ENCODE peak calls at places on chromosomes 6 and 20, in ten cellular contexts. X is psoas muscle, U is colonic mucosa, Q is AG04450, S is ovary, C is WERI-Rb-1, K is neural progenitor cell, G is IMR-90, L is lower lobe of right lung, R is pancreas. T is an unnamed sample.

GRCh38 chr20:63342561-63343459 is 18.3 kb downstream of the CHRNA4 start:
- DNase-seq in G (no peak), Q (no peak), K (no peak), R (peak; percentile 41), S (no peak), U (no peak), L (no peak), X (no peak), C (no peak), T (no peak)

GRCh38 chr6:18692920-18693319 is 305.8 kb downstream of the RNF144B start:
- DNase-seq in L (no peak), R (no peak), S (no peak), C (no peak), Q (no peak), U (no peak), X (no peak), G (no peak), K (no peak), T (no peak)

GRCh38 chr6:111591370-111591900 is 14.2 kb downstream of the TRAF3IP2 start:
- DNase-seq in S (peak; percentile 86), G (peak; percentile 100), U (peak; percentile 76), Q (peak; percentile 98), K (no peak), L (peak; percentile 91), X (peak; percentile 98), C (no peak), R (peak; percentile 73), T (no peak)

GRCh38 chr20:47418061-47418616 is 61.6 kb upstream of the ZMYND8 start:
- DNase-seq in R (no peak), G (no peak), K (no peak), C (no peak), X (no peak), Q (no peak), S (no peak), L (no peak), U (no peak), T (no peak)

GRCh38 chr6:108294297-108294786 is 512 bp upstream of the AFG1L start:
- DNase-seq in S (no peak), K (no peak), R (no peak), U (no peak), G (no peak), C (no peak), X (no peak), L (no peak), Q (no peak), T (no peak)

GRCh38 chr6:127462391-127462790 is 3.2 kb upstream of the KIAA0408 start:
- DNase-seq in R (no peak), L (no peak), S (no peak), G (peak; percentile 10), C (no peak), U (no peak), Q (no peak), K (no peak), X (no peak), T (no peak)

GRCh38 chr6:52999456-52999855 is 4.4 kb upstream of the GSTA4 start:
- DNase-seq in G (no peak), S (no peak), R (no peak), K (no peak), Q (no peak), C (no peak), X (no peak), L (no peak), U (no peak), T (no peak)

GRCh38 chr6:125211352-125211751 is 57.8 kb downstream of the TPD52L1 start:
- DNase-seq in C (no peak), K (no peak), X (no peak), S (no peak), Q (no peak), R (no peak), U (no peak), L (no peak), G (no peak), T (no peak)

GRCh38 chr20:62301773-62302340 is 940 bp upstream of the ADRM1 start:
- DNase-seq in L (peak; percentile 96), C (peak; percentile 94), K (peak; percentile 97), G (peak; percentile 91), R (peak; percentile 96), S (peak; percentile 85), U (peak; percentile 93), Q (peak; percentile 71), X (peak; percentile 98), T (no peak)

GRCh38 chr20:62302341-62303048 is at the start of gene ADRM1:
- DNase-seq in L (peak; percentile 96), Q (peak; percentile 91), K (peak; percentile 99), X (peak; percentile 98), S (peak; percentile 95), G (peak; percentile 94), R (peak; percentile 98), C (peak; percentile 95), U (peak; percentile 95), T (no peak)

GRCh38 chr20:62303327-62304226 is 780 bp downstream of the ADRM1 start:
- DNase-seq in U (peak; percentile 40), G (no peak), L (no peak), X (no peak), C (peak; percentile 19), Q (no peak), S (no peak), R (peak; percentile 86), K (peak; percentile 44), T (no peak)

GRCh38 chr20:62304331-62305148 is 1.7 kb downstream of the ADRM1 start:
- DNase-seq in S (no peak), Q (no peak), U (peak; percentile 34), G (no peak), R (peak; percentile 71), L (no peak), K (no peak), C (no peak), X (no peak), T (no peak)

DNA sequence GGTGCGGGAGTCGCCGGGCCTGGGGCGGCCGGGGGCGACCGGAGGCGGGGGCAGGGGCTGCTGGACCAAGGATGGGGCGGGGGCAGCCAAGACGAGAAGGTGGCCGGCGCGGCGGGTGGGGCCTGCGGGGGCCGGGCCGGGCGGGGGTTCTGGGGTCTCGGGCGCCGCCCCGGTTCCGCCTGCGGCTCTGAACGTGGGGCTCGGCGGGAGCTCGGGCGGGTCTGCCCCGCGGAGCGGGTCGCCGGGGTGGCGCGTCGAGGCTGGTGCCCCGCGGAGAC is 191 bp downstream of the ADRM1 start:
- DNase-seq in Q (no peak), G (no peak), K (no peak), U (no peak), C (no peak), L (no peak), S (no peak), X (no peak), R (no peak), T (no peak)
- H3K4me3 ChIP-seq in Q (peak overlapping the region; percentile 86), G (peak overlapping the region; percentile 99), K (peak overlapping the region; percentile 77), U (peak overlapping the region; percentile 81), C (peak overlapping the region; percentile 71), L (peak overlapping the region; percentile 77), S (peak overlapping the region; percentile 88), X (peak overlapping the region; percentile 84), R (peak overlapping the region; percentile 94), T (peak overlapping the region; percentile 85)

DNA sequence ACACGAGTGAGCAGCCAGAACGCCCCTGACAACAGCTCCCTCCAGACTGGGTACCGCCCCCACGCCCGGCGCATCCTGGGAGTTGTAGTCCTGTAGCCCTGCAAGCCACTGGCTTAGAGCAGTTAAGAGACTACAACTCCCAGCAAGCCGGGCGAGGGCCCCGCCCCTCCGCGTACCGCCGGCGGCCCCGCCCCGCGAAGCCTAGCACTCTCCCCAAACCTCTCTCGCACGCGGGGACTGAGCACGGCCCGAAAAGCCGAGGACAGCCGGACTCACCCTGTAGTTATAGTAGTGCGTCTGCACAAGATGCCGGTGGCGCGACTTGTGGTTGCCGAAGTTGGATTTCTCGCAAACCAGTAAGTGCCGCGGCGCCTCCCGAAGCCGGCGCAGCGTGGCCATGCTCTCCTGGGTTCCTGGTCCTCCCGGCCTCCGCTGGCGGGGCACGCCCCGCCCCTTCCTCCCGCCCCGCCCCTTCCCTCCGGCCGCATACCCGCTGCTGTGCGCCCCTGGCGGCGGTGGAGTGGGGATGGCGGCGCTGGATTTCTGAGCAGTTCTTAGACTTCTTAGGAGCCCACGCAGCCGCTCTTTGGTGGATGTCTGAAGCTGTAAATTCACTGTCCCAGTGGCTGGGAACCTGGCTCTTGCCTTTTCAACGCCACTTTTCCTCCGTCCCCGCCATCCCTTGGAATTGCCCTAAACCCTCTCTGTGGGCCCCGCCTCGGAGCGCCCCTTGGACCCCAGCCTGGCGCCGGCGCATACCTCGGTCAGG is at the start of gene RPP40:
- DNase-seq in S (peak; percentile 99), U (peak; percentile 98), K (peak; percentile 97), X (peak; percentile 99), G (peak; percentile 95), Q (peak; percentile 91), C (peak; percentile 100), L (peak; percentile 97), R (peak; percentile 98), T (peak; percentile 97)
- TF ChIP-seq CTCF in S (peak; percentile 96), U (peak; percentile 89), K (peak; percentile 89), X (peak; percentile 81), G (peak; percentile 77), Q (peak; percentile 84), C (peak; percentile 91), L (peak; percentile 91), R (peak; percentile 78), T (peak; percentile 50)

DNA sequence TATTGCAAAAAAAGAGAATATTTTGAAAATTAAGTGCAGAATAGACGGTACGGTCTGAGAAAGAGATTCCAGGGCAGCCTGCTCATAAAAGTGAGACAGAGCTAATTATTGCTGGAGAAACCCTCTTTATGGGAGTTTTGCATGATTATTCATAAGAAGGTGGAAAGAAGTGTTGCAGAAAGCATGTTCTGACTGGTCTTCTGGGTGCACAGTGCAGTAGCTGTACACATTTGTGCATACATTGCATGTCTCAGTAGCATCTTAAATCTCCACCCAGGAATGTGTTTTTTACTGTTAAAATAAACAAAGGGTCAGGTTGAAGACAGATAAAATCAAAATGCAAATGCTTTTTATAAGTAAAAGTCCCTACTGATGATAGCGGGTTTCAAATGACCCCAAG is 1813.6 kb upstream of the DEFB115 start:
- DNase-seq in R (no peak), Q (no peak), G (no peak), U (no peak), S (no peak), X (no peak), L (no peak), C (no peak), K (no peak), T (no peak)
- H3K9me3 ChIP-seq in R (no peaks in the 10 kb centered on the region), Q (peaks cover 17% of the 10 kb centered on the region), G (no peaks in the 10 kb centered on the region), U (no peaks in the 10 kb centered on the region), S (no peaks in the 10 kb centered on the region), X (no peaks in the 10 kb centered on the region), L (no peaks in the 10 kb centered on the region), C (no peaks in the 10 kb centered on the region), K (no peaks in the 10 kb centered on the region), T (no peaks in the 10 kb centered on the region)

GRCh38 chr20:408843-409696 is 971 bp downstream of the RBCK1 start:
- DNase-seq in Q (no peak), L (no peak), G (no peak), R (no peak), U (no peak), X (no peak), S (no peak), C (no peak), K (peak; percentile 16), T (no peak)

GRCh38 chr20:407097-407952 is 774 bp upstream of the RBCK1 start:
- DNase-seq in G (peak; percentile 59), X (peak; percentile 88), Q (peak; percentile 29), C (peak; percentile 78), U (peak; percentile 81), R (peak; percentile 94), K (peak; percentile 94), S (peak; percentile 81), L (peak; percentile 86), T (peak; percentile 92)

GRCh38 chr20:412081-412480 is 4.0 kb downstream of the RBCK1 start:
- DNase-seq in C (no peak), R (no peak), Q (no peak), K (no peak), S (no peak), U (no peak), X (no peak), G (no peak), L (no peak), T (no peak)

GRCh38 chr20:407953-408842 is at the start of gene RBCK1:
- DNase-seq in C (peak; percentile 82), U (peak; percentile 91), G (peak; percentile 72), S (peak; percentile 90), K (peak; percentile 86), X (peak; percentile 94), L (peak; percentile 90), R (peak; percentile 93), Q (peak; percentile 36), T (peak; percentile 92)

GRCh38 chr20:409697-410559 is 1.8 kb downstream of the RBCK1 start:
- DNase-seq in L (no peak), R (no peak), Q (no peak), K (no peak), C (no peak), U (peak; percentile 57), X (peak; percentile 91), G (no peak), S (no peak), T (no peak)
- H3K4me3 ChIP-seq in L (peak overlapping the region; percentile 93), R (no peak overlapping the region), Q (peak overlapping the region; percentile 97), K (peak overlapping the region; percentile 89), C (no peak overlapping the region), U (peak overlapping the region; percentile 99), X (peak overlapping the region; percentile 91), G (no peak overlapping the region), S (no peak overlapping the region), T (peak overlapping the region; percentile 9)